ENCODE peak calls at places on chromosomes 16 and 17, in four cellular contexts. E is uterus, I is heart right ventricle, Y is fibroblast of lung. A is an unnamed sample.

GRCh38 chr16:84357191-84357651 is 11.1 kb upstream of the ATP2C2 start:
- DNase-seq in E (no peak), I (no peak), Y (peak), A (no peak)

GRCh38 chr17:43768382-43768781 is 9.8 kb upstream of the SOST start:
- DNase-seq in E (peak), I (peak), Y (no peak), A (peak)

GRCh38 chr16:68538880-68539701 is at the start of gene ZFP90:
- DNase-seq in E (peak), I (peak), Y (peak), A (peak)

GRCh38 chr17:68700391-68700790 is 99.2 kb upstream of the FAM20A start:
- DNase-seq in E (no peak), I (no peak), Y (no peak), A (no peak)

GRCh38 chr17:20925091-20925490 is 117.7 kb downstream of the USP22 start:
- DNase-seq in E (no peak), I (no peak), Y (peak), A (no peak)

GRCh38 chr16:88298166-88298881 is 84.4 kb upstream of the ZNF469 start:
- DNase-seq in E (no peak), I (no peak), Y (peak), A (peak)

GRCh38 chr17:48335858-48336500 is 94.0 kb downstream of the SKAP1 start:
- DNase-seq in E (no peak), I (no peak), Y (peak), A (no peak)

GRCh38 chr16:50151744-50152143 is 1.4 kb upstream of the TENT4B start:
- DNase-seq in E (no peak), I (peak), Y (no peak), A (no peak)

GRCh38 chr16:681746-682427 is 1.7 kb downstream of the STUB1 start:
- DNase-seq in E (no peak), I (no peak), Y (peak), A (no peak)

GRCh38 chr17:78356163-78356713 is 3.6 kb downstream of the SOCS3 start:
- DNase-seq in E (no peak), I (peak), Y (peak), A (no peak)

GRCh38 chr16:86673956-86674453 is 95.7 kb downstream of the FOXL1 start:
- DNase-seq in E (no peak), I (no peak), Y (no peak), A (no peak)

GRCh38 chr17:79952265-79952877 is 83.3 kb downstream of the TBC1D16 start:
- DNase-seq in E (no peak), I (no peak), Y (no peak), A (peak)

GRCh38 chr16:72149676-72150464 is 22.1 kb downstream of the PMFBP1 start:
- DNase-seq in E (no peak), I (no peak), Y (no peak), A (no peak)

GRCh38 chr16:65002265-65002664 is 119.6 kb downstream of the CDH11 start:
- DNase-seq in E (no peak), I (no peak), Y (peak), A (no peak)

GRCh38 chr17:58875261-58875660 is 119.6 kb downstream of the PPM1E start:
- DNase-seq in E (no peak), I (no peak), Y (no peak), A (no peak)
- TF ChIP-seq CTCF in E (no peak), I (no peak), Y (no peak), A (no peak)

GRCh38 chr16:74747716-74748041 is 26.9 kb downstream of the FA2H start:
- DNase-seq in E (no peak), I (no peak), Y (no peak), A (no peak)

GRCh38 chr16:74745926-74746325 is 28.7 kb downstream of the FA2H start:
- DNase-seq in E (no peak), I (no peak), Y (no peak), A (no peak)

GRCh38 chr16:74748042-74748709 is 26.4 kb downstream of the FA2H start:
- DNase-seq in E (no peak), I (no peak), Y (no peak), A (no peak)

GRCh38 chr16:74749291-74750055 is 25.1 kb downstream of the FA2H start:
- DNase-seq in E (no peak), I (no peak), Y (no peak), A (no peak)

DNA sequence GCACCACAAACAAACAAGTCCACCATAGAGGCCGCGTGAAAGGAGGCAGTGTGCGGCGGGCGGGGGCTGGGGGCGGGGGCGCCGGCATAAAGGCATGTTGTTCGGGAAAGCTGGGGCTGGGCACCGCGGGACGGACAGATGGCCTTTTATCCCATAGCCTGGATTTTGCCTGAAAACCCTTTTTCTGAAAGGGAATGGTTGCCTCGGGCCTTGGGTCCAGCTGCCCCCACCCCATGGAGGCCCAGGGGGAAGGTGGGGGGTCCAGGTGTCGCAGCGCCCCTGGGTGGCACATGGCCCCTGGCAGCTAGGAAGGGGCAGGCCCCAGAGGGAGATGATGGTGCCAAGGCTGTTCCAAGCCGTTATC is 25.9 kb downstream of the FA2H start:
- DNase-seq in E (no peak), I (no peak), Y (no peak), A (no peak)
- H3K27ac ChIP-seq in E (no peak), I (no peak), Y (no peak), A (no peak)

GRCh38 chr17:65182233-65182632 is 45.1 kb downstream of the RGS9 start:
- DNase-seq in E (no peak), I (no peak), Y (no peak), A (no peak)

GRCh38 chr17:65183736-65184135 is 46.6 kb downstream of the RGS9 start:
- DNase-seq in E (no peak), I (no peak), Y (no peak), A (no peak)

GRCh38 chr17:65184235-65184959 is 47.2 kb downstream of the RGS9 start:
- DNase-seq in E (no peak), I (no peak), Y (no peak), A (no peak)

GRCh38 chr17:65185060-65185459 is 47.9 kb downstream of the RGS9 start:
- DNase-seq in E (no peak), I (no peak), Y (no peak), A (no peak)

GRCh38 chr17:65185686-65186382 is 48.7 kb downstream of the RGS9 start:
- DNase-seq in E (no peak), I (no peak), Y (no peak), A (no peak)
- TF ChIP-seq CTCF in E (no peak), I (no peak), Y (no peak), A (no peak)

GRCh38 chr17:34255841-34256240 is 756 bp downstream of the CCL2 start:
- DNase-seq in E (no peak), I (no peak), Y (no peak), A (no peak)
- H3K27ac ChIP-seq in E (peak), I (peak), Y (peak), A (peak)

DNA sequence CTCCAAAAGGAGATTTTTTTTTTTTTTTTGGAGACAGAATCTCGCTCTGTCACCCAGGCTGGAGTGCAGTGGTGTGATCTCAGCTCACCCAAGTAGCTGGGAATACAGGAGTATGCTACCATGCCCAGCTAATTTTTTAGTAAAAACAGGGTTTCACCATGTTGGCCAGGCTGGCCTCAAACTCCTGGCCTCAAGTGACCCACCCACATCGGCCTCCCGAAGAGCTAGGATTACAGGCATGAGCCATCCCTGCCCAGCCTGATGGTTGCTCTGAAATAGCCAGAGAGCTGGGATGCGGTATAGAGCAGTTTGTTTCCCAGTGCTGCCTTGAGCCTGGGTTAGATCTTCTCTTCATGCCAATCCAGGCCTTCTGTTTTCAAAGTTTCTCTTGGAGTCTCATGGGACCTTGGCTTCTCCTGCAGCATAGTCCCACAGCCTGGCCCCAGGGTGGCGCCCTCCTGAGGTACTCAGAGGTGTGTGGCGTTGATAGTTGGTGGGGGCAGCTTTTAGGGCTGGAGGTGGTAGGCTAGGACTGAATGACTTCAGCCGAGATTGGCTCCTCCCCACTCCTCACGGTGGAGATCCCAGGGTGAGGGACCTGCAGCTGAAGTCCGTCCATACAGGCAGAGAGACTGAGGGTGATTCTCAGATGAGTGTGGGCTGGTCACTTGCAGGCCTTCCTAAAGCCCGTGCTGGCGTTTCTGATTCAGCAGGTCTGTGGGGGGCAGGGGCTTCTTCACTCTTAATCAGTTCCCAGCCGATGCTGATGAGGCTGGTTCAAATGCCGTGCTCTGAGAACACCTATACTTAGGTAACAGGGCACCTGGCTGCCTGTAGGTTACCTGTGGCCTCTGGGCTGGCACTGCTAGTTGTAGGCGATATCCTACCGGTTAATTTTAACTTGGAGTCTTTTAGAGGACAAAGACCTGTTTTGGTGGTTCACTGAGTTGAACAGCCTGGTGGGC is 52.0 kb downstream of the TNFRSF13B start:
- DNase-seq in E (no peak), I (no peak), Y (no peak), A (peak)
- TF ChIP-seq CTCF in E (no peak), I (no peak), Y (no peak), A (no peak)

A was measured in tibial artery.